ENCODE peak calls at places on chromosomes 6 and 20, in five cellular contexts. X is activated naive CD4-positive, alpha-beta T cell treated with anti-CD3 and anti-CD28 coated beads, Interleukin-2, amount 50 U/mL, for 16 hours; T is esophagus squamous epithelium; H is left cardiac atrium; B is globus pallidus. R is an unnamed sample.

GRCh38 chr6:7332090-7332745 is 19.2 kb upstream of the SSR1 start:
- DNase-seq in B (peak; percentile 3), T (no peak), H (no peak), X (no peak), R (no peak)

GRCh38 chr6:118588626-118589025 is 40.5 kb downstream of the PLN start:
- DNase-seq in B (no peak), T (no peak), X (no peak), H (no peak), R (no peak)

GRCh38 chr6:163790296-163790840 is 375.9 kb downstream of the QKI start:
- DNase-seq in X (no peak), T (no peak), H (no peak), B (no peak), R (no peak)

GRCh38 chr6:68777956-68778355 is 142.9 kb downstream of the ADGRB3 start:
- DNase-seq in H (peak; percentile 25), T (no peak), X (no peak), B (peak; percentile 79), R (no peak)

GRCh38 chr6:112466378-112467151 is 119.4 kb downstream of the RFPL4B start:
- DNase-seq in T (no peak), X (no peak), H (no peak), B (no peak), R (no peak)

GRCh38 chr6:169244684-169245383 is 8.8 kb downstream of the THBS2 start:
- DNase-seq in X (no peak), T (no peak), H (no peak), B (no peak), R (no peak)

GRCh38 chr20:60921021-60921622 is 330.9 kb upstream of the CDH4 start:
- DNase-seq in X (no peak), B (no peak), T (no peak), H (peak; percentile 47), R (peak; percentile 64)

GRCh38 chr6:105509506-105510331 is 106.8 kb upstream of the PREP start:
- DNase-seq in T (no peak), B (no peak), X (no peak), H (peak; percentile 22), R (no peak)

R was measured in lower lobe of right lung.